ENCODE peak calls at places on chromosomes 6 and 20, in eight cellular contexts. L is mesendoderm; K is Kasumi-1; W is H9; X is transverse colon; C is endothelial cell; U is PC-3; H is activated naive CD4-positive, alpha-beta T cell treated with Interleukin-2 at 50 U/mL for 16 hours. Z is an unnamed sample.

GRCh38 chr6:118705799-118706481 is 54.5 kb upstream of the CEP85L start:
- DNase-seq in L (peak), K (no peak), W (peak), X (peak), C (no peak), U (no peak), H (peak), Z (peak)

GRCh38 chr6:169723991-169724553 is at the start of gene PHF10:
- DNase-seq in L (peak), K (no peak), W (no peak), X (peak), C (peak), U (no peak), H (peak), Z (peak)

GRCh38 chr6:154569136-154569862 is 58.8 kb upstream of the CNKSR3 start:
- DNase-seq in L (no peak), K (no peak), W (no peak), X (no peak), C (no peak), U (no peak), H (no peak), Z (no peak)

GRCh38 chr6:101195581-101195980 is 197.9 kb upstream of the GRIK2 start:
- DNase-seq in L (no peak), K (no peak), W (no peak), X (no peak), C (no peak), U (peak), H (no peak), Z (no peak)

GRCh38 chr20:19466204-19466928 is 253.9 kb downstream of the SLC24A3 start:
- DNase-seq in L (no peak), K (no peak), W (no peak), X (no peak), C (no peak), U (no peak), H (no peak), Z (no peak)

GRCh38 chr6:51024126-51024525 is 205.5 kb downstream of the TFAP2B start:
- DNase-seq in L (no peak), K (no peak), W (no peak), X (no peak), C (no peak), U (no peak), H (no peak), Z (no peak)

GRCh38 chr20:47353697-47354387 is 2.7 kb downstream of the ZMYND8 start:
- DNase-seq in L (no peak), K (peak), W (no peak), X (no peak), C (no peak), U (no peak), H (no peak), Z (no peak)

GRCh38 chr20:44187054-44187762 is at the start of gene JPH2:
- DNase-seq in L (peak), K (no peak), W (peak), X (peak), C (peak), U (peak), H (no peak), Z (peak)

GRCh38 chr20:1644101-1644962 is 13.2 kb downstream of the SIRPG start:
- DNase-seq in L (no peak), K (no peak), W (no peak), X (no peak), C (no peak), U (no peak), H (no peak), Z (no peak)

GRCh38 chr6:69005194-69005593 is 370.1 kb downstream of the ADGRB3 start:
- DNase-seq in L (no peak), K (no peak), W (no peak), X (no peak), C (no peak), U (no peak), H (no peak), Z (no peak)

Z was measured in epithelial cell of esophagus.